ENCODE peak calls at places on chromosome X, in seven cellular contexts. One of them, this sample, is unnamed.

GRCh38 chrX:11124094-11124493 is 13.0 kb downstream of the HCCS start:
- DNase-seq in tibial nerve: no peak
- DNase-seq in upper lobe of left lung: no peak
- DNase-seq in IMR-90: no peak
- DNase-seq in adrenal gland: no peak
- DNase-seq in spleen: no peak
- DNase-seq in sigmoid colon: no peak
- DNase-seq in this sample: no peak

GRCh38 chrX:24983931-24984330 is 31.8 kb downstream of the ARX start:
- DNase-seq in tibial nerve: no peak
- DNase-seq in upper lobe of left lung: no peak
- DNase-seq in IMR-90: no peak
- DNase-seq in adrenal gland: no peak
- DNase-seq in spleen: no peak
- DNase-seq in sigmoid colon: no peak
- DNase-seq in this sample: no peak

GRCh38 chrX:9586992-9587392 is 122.1 kb downstream of the TBL1X start:
- DNase-seq in tibial nerve: no peak
- DNase-seq in upper lobe of left lung: no peak
- DNase-seq in IMR-90: no peak
- DNase-seq in adrenal gland: no peak
- DNase-seq in spleen: no peak
- DNase-seq in sigmoid colon: no peak
- DNase-seq in this sample: no peak

GRCh38 chrX:27555514-27555913 is 34.6 kb upstream of the DCAF8L2 start:
- DNase-seq in tibial nerve: no peak
- DNase-seq in upper lobe of left lung: no peak
- DNase-seq in IMR-90: peak; percentile 40
- DNase-seq in adrenal gland: no peak
- DNase-seq in spleen: no peak
- DNase-seq in sigmoid colon: no peak
- DNase-seq in this sample: no peak

GRCh38 chrX:15292861-15293260 is 22.6 kb downstream of the ASB11 start:
- DNase-seq in tibial nerve: no peak
- DNase-seq in upper lobe of left lung: no peak
- DNase-seq in IMR-90: no peak
- DNase-seq in adrenal gland: no peak
- DNase-seq in spleen: no peak
- DNase-seq in sigmoid colon: no peak
- DNase-seq in this sample: no peak

GRCh38 chrX:24465524-24465850 is 401 bp downstream of the PDK3 start:
- DNase-seq in tibial nerve: no peak
- DNase-seq in upper lobe of left lung: no peak
- DNase-seq in IMR-90: no peak
- DNase-seq in adrenal gland: no peak
- DNase-seq in spleen: peak; percentile 88
- DNase-seq in sigmoid colon: no peak
- DNase-seq in this sample: no peak

GRCh38 chrX:78658851-78659744 is at the start of gene RTL3:
- DNase-seq in tibial nerve: no peak
- DNase-seq in upper lobe of left lung: no peak
- DNase-seq in IMR-90: peak; percentile 78
- DNase-seq in adrenal gland: no peak
- DNase-seq in spleen: no peak
- DNase-seq in sigmoid colon: no peak
- DNase-seq in this sample: no peak

GRCh38 chrX:83305381-83305780 is 202.7 kb upstream of the POU3F4 start:
- DNase-seq in tibial nerve: no peak
- DNase-seq in upper lobe of left lung: no peak
- DNase-seq in IMR-90: no peak
- DNase-seq in adrenal gland: no peak
- DNase-seq in spleen: no peak
- DNase-seq in sigmoid colon: no peak
- DNase-seq in this sample: no peak

GRCh38 chrX:25853002-25853479 is 285.1 kb upstream of the MAGEB18 start:
- DNase-seq in tibial nerve: no peak
- DNase-seq in upper lobe of left lung: no peak
- DNase-seq in IMR-90: no peak
- DNase-seq in adrenal gland: no peak
- DNase-seq in spleen: no peak
- DNase-seq in sigmoid colon: no peak
- DNase-seq in this sample: no peak

GRCh38 chrX:331772-332495 is 13.3 kb upstream of the GTPBP6 start:
- DNase-seq in tibial nerve: no peak
- DNase-seq in upper lobe of left lung: no peak
- DNase-seq in IMR-90: no peak
- DNase-seq in adrenal gland: no peak
- DNase-seq in spleen: peak; percentile 76
- DNase-seq in sigmoid colon: no peak
- DNase-seq in this sample: no peak

GRCh38 chrX:132833373-132833772 is 125.1 kb downstream of the HS6ST2 start:
- DNase-seq in tibial nerve: no peak
- DNase-seq in upper lobe of left lung: no peak
- DNase-seq in IMR-90: no peak
- DNase-seq in adrenal gland: no peak
- DNase-seq in spleen: no peak
- DNase-seq in sigmoid colon: no peak
- DNase-seq in this sample: no peak

GRCh38 chrX:31590581-31591113 is 518.8 kb upstream of the FTHL17 start:
- DNase-seq in tibial nerve: no peak
- DNase-seq in upper lobe of left lung: no peak
- DNase-seq in IMR-90: peak; percentile 72
- DNase-seq in adrenal gland: no peak
- DNase-seq in spleen: no peak
- DNase-seq in sigmoid colon: no peak
- DNase-seq in this sample: no peak

GRCh38 chrX:23785564-23785963 is 2.6 kb downstream of the SAT1 start:
- DNase-seq in tibial nerve: no peak
- DNase-seq in upper lobe of left lung: no peak
- DNase-seq in IMR-90: no peak
- DNase-seq in adrenal gland: no peak
- DNase-seq in spleen: no peak
- DNase-seq in sigmoid colon: no peak
- DNase-seq in this sample: no peak

GRCh38 chrX:134929813-134930212 is 61.0 kb upstream of the SMIM10 start:
- DNase-seq in tibial nerve: no peak
- DNase-seq in upper lobe of left lung: no peak
- DNase-seq in IMR-90: no peak
- DNase-seq in adrenal gland: no peak
- DNase-seq in spleen: no peak
- DNase-seq in sigmoid colon: no peak
- DNase-seq in this sample: no peak

GRCh38 chrX:120120223-120120622 is 4.5 kb upstream of the RHOXF1 start:
- DNase-seq in tibial nerve: no peak
- DNase-seq in upper lobe of left lung: peak; percentile 78
- DNase-seq in IMR-90: peak; percentile 0
- DNase-seq in adrenal gland: no peak
- DNase-seq in spleen: no peak
- DNase-seq in sigmoid colon: no peak
- DNase-seq in this sample: no peak

GRCh38 chrX:134171661-134172587 is 65.1 kb upstream of the CCDC160 start:
- DNase-seq in tibial nerve: peak; percentile 17
- DNase-seq in upper lobe of left lung: no peak
- DNase-seq in IMR-90: no peak
- DNase-seq in adrenal gland: peak; percentile 28
- DNase-seq in spleen: peak; percentile 79
- DNase-seq in sigmoid colon: no peak
- DNase-seq in this sample: peak; percentile 51

GRCh38 chrX:23699636-23700194 is 32.4 kb downstream of the PRDX4 start:
- DNase-seq in tibial nerve: no peak
- DNase-seq in upper lobe of left lung: peak; percentile 42
- DNase-seq in IMR-90: peak; percentile 14
- DNase-seq in adrenal gland: peak; percentile 42
- DNase-seq in spleen: no peak
- DNase-seq in sigmoid colon: no peak
- DNase-seq in this sample: peak; percentile 49

GRCh38 chrX:134632386-134632785 is 25.9 kb downstream of the PLAC1 start:
- DNase-seq in tibial nerve: no peak
- DNase-seq in upper lobe of left lung: no peak
- DNase-seq in IMR-90: no peak
- DNase-seq in adrenal gland: no peak
- DNase-seq in spleen: no peak
- DNase-seq in sigmoid colon: no peak
- DNase-seq in this sample: no peak

GRCh38 chrX:145817299-145817665 is 347 bp upstream of the SLITRK2 start:
- DNase-seq in tibial nerve: no peak
- DNase-seq in upper lobe of left lung: no peak
- DNase-seq in IMR-90: no peak
- DNase-seq in adrenal gland: no peak
- DNase-seq in spleen: no peak
- DNase-seq in sigmoid colon: no peak
- DNase-seq in this sample: no peak

GRCh38 chrX:63128509-63128908 is 222.6 kb downstream of the SPIN4 start:
- DNase-seq in tibial nerve: no peak
- DNase-seq in upper lobe of left lung: no peak
- DNase-seq in IMR-90: peak; percentile 9
- DNase-seq in adrenal gland: peak; percentile 21
- DNase-seq in spleen: no peak
- DNase-seq in sigmoid colon: no peak
- DNase-seq in this sample: no peak

GRCh38 chrX:74061879-74062278 is 242.1 kb upstream of the ZCCHC13 start:
- DNase-seq in tibial nerve: no peak
- DNase-seq in upper lobe of left lung: no peak
- DNase-seq in IMR-90: no peak
- DNase-seq in adrenal gland: no peak
- DNase-seq in spleen: no peak
- DNase-seq in sigmoid colon: no peak
- DNase-seq in this sample: no peak

GRCh38 chrX:140866446-140866845 is 135.9 kb upstream of the SPANXB1 start:
- DNase-seq in tibial nerve: no peak
- DNase-seq in upper lobe of left lung: no peak
- DNase-seq in IMR-90: no peak
- DNase-seq in adrenal gland: no peak
- DNase-seq in spleen: no peak
- DNase-seq in sigmoid colon: no peak
- DNase-seq in this sample: no peak

DNA sequence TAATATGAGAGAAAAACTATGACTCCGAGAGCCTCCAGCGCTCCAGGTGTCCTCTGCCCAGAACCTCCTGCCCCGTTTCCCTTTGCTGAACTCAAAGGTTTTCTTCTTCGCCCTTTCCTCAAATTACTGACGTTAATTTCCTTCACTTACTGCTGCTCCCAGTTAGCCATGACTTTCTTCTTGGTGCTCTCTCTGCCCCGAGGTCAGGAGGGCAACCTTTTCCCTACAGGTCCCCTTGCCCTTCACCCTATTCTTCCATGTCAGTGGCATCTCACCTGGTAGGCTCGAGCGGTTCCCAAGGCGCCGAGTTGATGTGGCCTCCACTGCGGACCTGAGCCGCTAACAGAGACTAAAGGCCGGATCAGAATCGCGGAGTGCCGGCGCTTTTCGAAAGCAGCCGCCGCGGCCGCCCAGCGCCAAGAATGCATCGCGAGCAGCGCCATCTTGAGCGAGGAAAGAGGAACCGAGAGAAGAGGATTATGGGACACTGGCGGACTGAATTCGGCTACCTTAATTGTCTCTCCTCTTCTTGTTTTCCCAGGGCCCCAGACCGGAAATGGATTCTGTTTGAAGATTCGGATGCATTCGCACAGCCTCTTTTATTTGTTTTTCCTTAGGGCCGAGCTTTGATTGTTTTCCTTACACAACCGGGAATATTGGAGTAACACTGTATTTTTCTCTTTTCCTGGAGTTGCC is at the start of gene ABCB7:
- DNase-seq in tibial nerve: peak; percentile 13
- DNase-seq in upper lobe of left lung: peak; percentile 51
- DNase-seq in IMR-90: peak; percentile 67
- DNase-seq in adrenal gland: peak; percentile 66
- DNase-seq in spleen: peak; percentile 85
- DNase-seq in sigmoid colon: peak; percentile 69
- DNase-seq in this sample: peak; percentile 84
- TF ChIP-seq POLR2A in tibial nerve: no peak
- TF ChIP-seq POLR2A in upper lobe of left lung: peak; percentile 20
- TF ChIP-seq POLR2A in IMR-90: no peak
- TF ChIP-seq POLR2A in adrenal gland: peak; percentile 37
- TF ChIP-seq POLR2A in spleen: no peak
- TF ChIP-seq POLR2A in sigmoid colon: peak; percentile 17
- TF ChIP-seq POLR2A in this sample: no peak

GRCh38 chrX:64853424-64853823 is 122.8 kb downstream of the ZC4H2 start:
- DNase-seq in tibial nerve: no peak
- DNase-seq in upper lobe of left lung: no peak
- DNase-seq in IMR-90: no peak
- DNase-seq in adrenal gland: no peak
- DNase-seq in spleen: no peak
- DNase-seq in sigmoid colon: no peak
- DNase-seq in this sample: no peak
- H3K4me3 ChIP-seq in tibial nerve: no peak overlapping the region
- H3K4me3 ChIP-seq in upper lobe of left lung: no peak overlapping the region
- H3K4me3 ChIP-seq in IMR-90: no peak overlapping the region
- H3K4me3 ChIP-seq in adrenal gland: no peak overlapping the region
- H3K4me3 ChIP-seq in spleen: no peak overlapping the region
- H3K4me3 ChIP-seq in sigmoid colon: no peak overlapping the region
- H3K4me3 ChIP-seq in this sample: no peak overlapping the region

GRCh38 chrX:154090731-154091130 is 6.8 kb downstream of the MECP2 start:
- DNase-seq in tibial nerve: no peak
- DNase-seq in upper lobe of left lung: no peak
- DNase-seq in IMR-90: no peak
- DNase-seq in adrenal gland: no peak
- DNase-seq in spleen: no peak
- DNase-seq in sigmoid colon: no peak
- DNase-seq in this sample: no peak
- H3K36me3 ChIP-seq in tibial nerve: no peaks in the 10 kb centered on the region
- H3K36me3 ChIP-seq in upper lobe of left lung: peaks cover 4% of the 10 kb centered on the region
- H3K36me3 ChIP-seq in IMR-90: peaks cover 6% of the 10 kb centered on the region
- H3K36me3 ChIP-seq in adrenal gland: peaks cover 4% of the 10 kb centered on the region
- H3K36me3 ChIP-seq in spleen: no peaks in the 10 kb centered on the region
- H3K36me3 ChIP-seq in sigmoid colon: no peaks in the 10 kb centered on the region
- H3K36me3 ChIP-seq in this sample: no peaks in the 10 kb centered on the region

GRCh38 chrX:81201692-81202412 is at the start of the genes HMGN5 and SH3BGRL:
- DNase-seq in tibial nerve: peak; percentile 41
- DNase-seq in upper lobe of left lung: peak; percentile 85
- DNase-seq in IMR-90: peak; percentile 88
- DNase-seq in adrenal gland: peak; percentile 88
- DNase-seq in spleen: peak; percentile 92
- DNase-seq in sigmoid colon: peak; percentile 93
- DNase-seq in this sample: peak; percentile 75
- TF ChIP-seq POLR2A in tibial nerve: no peak
- TF ChIP-seq POLR2A in upper lobe of left lung: no peak
- TF ChIP-seq POLR2A in IMR-90: no peak
- TF ChIP-seq POLR2A in adrenal gland: peak; percentile 63
- TF ChIP-seq POLR2A in spleen: no peak
- TF ChIP-seq POLR2A in sigmoid colon: no peak
- TF ChIP-seq POLR2A in this sample: peak; percentile 15

This sample was measured in Peyer's patch.